ENCODE peak calls at places on chromosomes 5 and 9, in nine cellular contexts. W, B, H, R, J, Z, V, G and F are unnamed samples.

GRCh38 chr5:153513171-153513570 is 22.7 kb downstream of the GRIA1 start:
- DNase-seq in W (no peak), B (no peak), H (no peak), R (no peak), J (no peak), Z (no peak), V (no peak), G (no peak), F (no peak)

GRCh38 chr9:97938081-97938644 is at the start of gene HEMGN:
- DNase-seq in W (no peak), B (no peak), H (no peak), R (no peak), J (no peak), Z (no peak), V (no peak), G (no peak), F (no peak)

GRCh38 chr9:6645153-6646027 is at the start of gene GLDC:
- DNase-seq in W (peak; percentile 29), B (peak; percentile 98), H (peak; percentile 76), R (no peak), J (no peak), Z (peak; percentile 41), V (peak; percentile 22), G (peak; percentile 93), F (peak; percentile 96)

GRCh38 chr5:171269717-171270116 is 39.3 kb upstream of the TLX3 start:
- DNase-seq in W (no peak), B (no peak), H (no peak), R (no peak), J (no peak), Z (no peak), V (no peak), G (no peak), F (no peak)

GRCh38 chr9:14165376-14166035 is 148.4 kb downstream of the NFIB start:
- DNase-seq in W (no peak), B (no peak), H (no peak), R (no peak), J (no peak), Z (peak; percentile 30), V (no peak), G (no peak), F (no peak)

GRCh38 chr5:80654054-80654390 is 430 bp upstream of the MSH3 start:
- DNase-seq in W (no peak), B (peak; percentile 67), H (no peak), R (peak; percentile 51), J (no peak), Z (no peak), V (no peak), G (peak; percentile 24), F (peak; percentile 35)

GRCh38 chr5:55450050-55450765 is 84.6 kb downstream of the PLPP1 start:
- DNase-seq in W (no peak), B (no peak), H (no peak), R (no peak), J (no peak), Z (no peak), V (no peak), G (no peak), F (no peak)

GRCh38 chr5:66821626-66822429 is 225.6 kb downstream of the MAST4 start:
- DNase-seq in W (no peak), B (no peak), H (no peak), R (no peak), J (no peak), Z (no peak), V (no peak), G (no peak), F (no peak)

GRCh38 chr5:177444106-177445051 is 2.2 kb upstream of the PRR7 start:
- DNase-seq in W (no peak), B (no peak), H (no peak), R (no peak), J (no peak), Z (no peak), V (no peak), G (no peak), F (no peak)

GRCh38 chr5:24183941-24184340 is 460.8 kb downstream of the CDH10 start:
- DNase-seq in W (no peak), B (no peak), H (no peak), R (no peak), J (no peak), Z (no peak), V (no peak), G (peak; percentile 10), F (no peak)